ENCODE peak calls at places on chromosomes 1 and 21, in four cellular contexts. Z is GM12878, V is HepG2, M is H1. X is an unnamed sample.

GRCh38 chr1:15489052-15489736 is 13.3 kb downstream of the CELA2B start:
- DNase-seq in M (no peak), V (no peak), Z (no peak), X (no peak)

GRCh38 chr1:183209533-183210158 is 23.6 kb downstream of the LAMC2 start:
- DNase-seq in M (no peak), Z (no peak), V (no peak), X (no peak)

GRCh38 chr21:14403681-14404318 is 20.9 kb upstream of the HSPA13 start:
- DNase-seq in V (peak), M (no peak), Z (peak), X (peak)

GRCh38 chr1:53430779-53431178 is 28.4 kb upstream of the DMRTB1 start:
- DNase-seq in M (no peak), V (no peak), Z (no peak), X (no peak)

GRCh38 chr1:97137862-97138514 is 416.4 kb downstream of the PTBP2 start:
- DNase-seq in V (peak), M (no peak), Z (peak), X (no peak)

GRCh38 chr1:218499021-218499691 is 154.0 kb downstream of the TGFB2 start:
- DNase-seq in Z (no peak), V (no peak), M (no peak), X (no peak)

GRCh38 chr21:22374218-22374969 is 1376.2 kb downstream of the NCAM2 start:
- DNase-seq in V (no peak), Z (no peak), M (peak), X (no peak)

GRCh38 chr21:41750532-41751151 is 16.2 kb downstream of the RIPK4 start:
- DNase-seq in V (peak), Z (no peak), M (no peak), X (no peak)

GRCh38 chr1:3776231-3777030 is 3.9 kb downstream of the SMIM1 start:
- DNase-seq in V (no peak), M (no peak), Z (no peak), X (peak)

GRCh38 chr1:38533772-38534472 is 325.6 kb downstream of the RRAGC start:
- DNase-seq in Z (no peak), M (no peak), V (no peak), X (peak)

GRCh38 chr21:24375201-24375600 is 1232.1 kb downstream of the MRPL39 start:
- DNase-seq in Z (no peak), M (peak), V (no peak), X (no peak)

GRCh38 chr21:41519806-41520559 is 12.0 kb upstream of the TMPRSS2 start:
- DNase-seq in V (no peak), M (no peak), Z (no peak), X (no peak)

GRCh38 chr1:6148497-6149241 is 31.5 kb downstream of the CHD5 start:
- DNase-seq in M (peak), V (no peak), Z (no peak), X (peak)

GRCh38 chr1:7290971-7291970 is 479.8 kb upstream of the VAMP3 start:
- DNase-seq in M (peak), V (no peak), Z (no peak), X (no peak)

GRCh38 chr1:246597340-246597739 is 31.1 kb downstream of the CNST start:
- DNase-seq in M (no peak), V (peak), Z (no peak), X (no peak)

GRCh38 chr1:246681822-246682221 is 42.4 kb upstream of the SCCPDH start:
- DNase-seq in Z (no peak), M (no peak), V (no peak), X (no peak)

GRCh38 chr1:66725885-66726665 is 26.2 kb upstream of the DYNLT5 start:
- DNase-seq in M (peak), V (peak), Z (peak), X (peak)

GRCh38 chr1:77796695-77797405 is 17.4 kb downstream of the MIGA1 start:
- DNase-seq in V (peak), M (no peak), Z (no peak), X (no peak)

GRCh38 chr1:55064861-55065263 is 25.5 kb downstream of the PCSK9 start:
- DNase-seq in V (no peak), M (no peak), Z (no peak), X (no peak)

GRCh38 chr1:173749137-173749536 is 34.4 kb downstream of the KLHL20 start:
- DNase-seq in V (no peak), M (no peak), Z (no peak), X (no peak)

GRCh38 chr21:43712268-43712942 is 6.5 kb upstream of the PDXK start:
- DNase-seq in M (no peak), Z (no peak), V (no peak), X (no peak)

GRCh38 chr21:41961282-41961701 is 7.5 kb upstream of the C2CD2 start:
- DNase-seq in M (no peak), Z (no peak), V (no peak), X (no peak)

GRCh38 chr1:12344611-12345299 is 114.9 kb downstream of the VPS13D start:
- DNase-seq in Z (peak), M (no peak), V (no peak), X (no peak)

GRCh38 chr21:42556476-42556875 is 42.8 kb downstream of the SLC37A1 start:
- DNase-seq in Z (no peak), V (no peak), M (no peak), X (no peak)

GRCh38 chr21:27505516-27505915 is 538.6 kb upstream of the ADAMTS5 start:
- DNase-seq in V (no peak), Z (no peak), M (no peak), X (no peak)

GRCh38 chr1:228267962-228268890 is 60.4 kb downstream of the OBSCN start:
- DNase-seq in M (peak), V (no peak), Z (no peak), X (no peak)

GRCh38 chr1:162487241-162487640 is 10.4 kb upstream of the UHMK1 start:
- DNase-seq in Z (no peak), V (no peak), M (no peak), X (no peak)

GRCh38 chr21:28833181-28833580 is 159.5 kb downstream of the LTN1 start:
- DNase-seq in V (no peak), Z (no peak), M (no peak), X (no peak)

GRCh38 chr1:150392627-150393026 is 28.7 kb downstream of the RPRD2 start:
- DNase-seq in M (no peak), V (no peak), Z (no peak), X (no peak)

GRCh38 chr1:54559111-54559548 is 11.1 kb downstream of the ACOT11 start:
- DNase-seq in Z (no peak), M (no peak), V (no peak), X (no peak)

GRCh38 chr1:173043253-173043652 is 7.5 kb downstream of the TNFSF18 start:
- DNase-seq in Z (no peak), M (no peak), V (peak), X (no peak)

DNA sequence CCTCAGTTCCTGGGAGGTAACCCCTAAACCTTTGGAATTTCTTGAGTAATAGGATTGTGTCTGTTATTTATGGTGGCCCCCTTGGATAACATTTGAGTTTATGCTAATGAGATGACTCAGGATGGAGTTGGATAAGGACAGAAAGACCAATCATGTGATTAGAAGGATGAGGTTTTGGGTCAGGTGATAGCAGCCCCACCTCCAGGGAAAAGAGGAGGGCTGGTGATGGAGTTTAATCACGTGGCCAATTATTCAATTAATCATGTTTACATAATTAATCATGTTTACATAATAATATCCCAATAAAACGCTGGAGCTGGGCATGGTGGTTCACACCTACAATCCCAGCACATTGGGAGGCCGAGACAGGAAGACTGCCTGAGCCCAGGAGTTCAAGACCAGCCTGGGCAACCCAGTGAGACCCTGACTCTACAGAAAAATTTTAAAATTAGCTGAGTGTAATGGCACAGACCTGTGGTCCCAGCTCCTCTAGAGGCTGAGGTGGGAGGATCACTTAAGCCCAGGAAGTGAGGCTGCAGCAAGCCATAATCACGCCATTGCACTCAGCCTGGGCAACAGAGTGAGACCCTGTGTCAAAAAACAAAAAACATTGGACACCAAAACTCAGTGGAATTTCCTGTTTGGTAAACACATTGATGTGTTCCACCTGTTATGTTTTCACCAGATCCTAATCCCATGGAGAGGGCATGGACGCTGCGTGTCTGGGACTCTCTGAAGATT is 73.3 kb downstream of the NUP210L start:
- DNase-seq in M (no peak), V (no peak), Z (no peak), X (no peak)
- TF ChIP-seq HDAC6 in M (no peak), V (no peak), Z (no peak), X (no peak)

DNA sequence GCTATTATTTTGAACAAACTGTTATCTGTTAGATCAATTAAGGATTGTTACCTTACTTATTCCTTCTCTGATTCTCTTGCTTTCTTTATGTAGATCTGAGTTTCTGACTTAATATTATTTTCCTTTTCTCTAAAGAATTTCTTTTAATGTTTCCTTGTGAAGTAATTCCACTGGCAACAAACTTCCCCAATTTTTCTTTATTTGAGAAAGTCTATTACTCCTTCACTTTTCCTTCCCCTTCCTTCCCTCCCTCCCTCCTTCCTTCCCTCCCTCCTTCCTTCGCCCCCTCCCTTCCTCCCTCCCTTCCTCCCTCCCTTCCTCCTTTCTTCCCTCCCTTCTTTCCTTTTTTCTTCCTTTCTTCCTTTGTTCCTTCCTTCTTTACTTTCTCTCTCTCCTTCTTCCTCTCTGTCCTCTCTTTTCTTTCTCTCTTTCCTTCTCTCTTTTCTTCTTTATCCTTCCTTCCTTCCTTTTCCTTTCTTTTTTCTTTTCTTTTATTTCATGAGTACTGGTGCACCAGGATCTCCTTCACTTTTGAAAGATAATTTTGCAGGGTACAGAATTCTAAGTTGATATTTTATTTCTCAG is 177.5 kb downstream of the DNM3 start:
- DNase-seq in V (no peak), Z (no peak), M (no peak), X (no peak)
- TF ChIP-seq CEBPB in V (no peak), Z (no peak), M (no peak), X (no peak)

GRCh38 chr21:45899317-45900033 is 82.1 kb upstream of the COL6A1 start:
- DNase-seq in M (no peak), Z (no peak), V (no peak), X (no peak)
- TF ChIP-seq HDAC6 in M (no peak), Z (no peak), V (no peak), X (no peak)

GRCh38 chr21:44927587-44928461 is 7.1 kb upstream of the ITGB2 start:
- DNase-seq in M (no peak), Z (peak), V (peak), X (peak)

GRCh38 chr21:44931137-44931500 is 8.7 kb upstream of the SLX9 start:
- DNase-seq in V (no peak), Z (no peak), M (no peak), X (no peak)

GRCh38 chr21:44930543-44930981 is 9.3 kb upstream of the SLX9 start:
- DNase-seq in M (no peak), V (no peak), Z (no peak), X (no peak)

GRCh38 chr21:44929799-44930542 is 9.3 kb upstream of the ITGB2 start:
- DNase-seq in Z (no peak), V (no peak), M (no peak), X (no peak)

GRCh38 chr21:44929242-44929798 is 8.6 kb upstream of the ITGB2 start:
- DNase-seq in V (no peak), Z (no peak), M (no peak), X (no peak)
- TF ChIP-seq CEBPB in V (no peak), Z (no peak), M (no peak), X (no peak)

GRCh38 chr1:68174173-68175113 is 57.9 kb downstream of the WLS start:
- DNase-seq in V (no peak), Z (no peak), M (no peak), X (no peak)

GRCh38 chr1:68178821-68179490 is 53.4 kb downstream of the WLS start:
- DNase-seq in Z (peak), M (no peak), V (no peak), X (no peak)

GRCh38 chr1:68180441-68181164 is 51.7 kb downstream of the WLS start:
- DNase-seq in V (no peak), Z (no peak), M (no peak), X (no peak)

GRCh38 chr1:68173283-68174172 is 58.8 kb downstream of the WLS start:
- DNase-seq in V (no peak), Z (no peak), M (no peak), X (no peak)

GRCh38 chr1:68175621-68176398 is 56.5 kb downstream of the WLS start:
- DNase-seq in V (no peak), M (no peak), Z (no peak), X (no peak)
- TF ChIP-seq HDAC6 in V (no peak), M (no peak), Z (no peak), X (no peak)

GRCh38 chr1:56676571-56677035 is 31.5 kb downstream of the PRKAA2 start:
- DNase-seq in Z (no peak), V (no peak), M (no peak), X (no peak)
- TF ChIP-seq CEBPB in Z (no peak), V (no peak), M (no peak), X (no peak)

GRCh38 chr1:212060632-212061472 is 25.3 kb downstream of the DTL start:
- DNase-seq in Z (no peak), V (no peak), M (no peak), X (no peak)
- TF ChIP-seq HDAC6 in Z (no peak), V (no peak), M (no peak), X (no peak)